ENCODE peak calls at places on chromosomes 1 and 21, in seven cellular contexts. Z is cardiac muscle cell; D is uterus; U is activated naive CD4-positive, alpha-beta T cell; H is GM13977; E is OCI-LY7; R is fibroblast of the conjunctiva. J is an unnamed sample.

GRCh38 chr21:21196087-21196486 is 197.9 kb downstream of the NCAM2 start:
- DNase-seq in Z (peak; percentile 30), D (no peak), U (no peak), H (no peak), E (no peak), R (no peak), J (no peak)

GRCh38 chr1:239155466-239155865 is 230.9 kb upstream of the CHRM3 start:
- DNase-seq in Z (no peak), D (no peak), U (no peak), H (no peak), E (no peak), R (no peak), J (no peak)

GRCh38 chr1:119605686-119606085 is 42.4 kb downstream of the ZNF697 start:
- DNase-seq in Z (no peak), D (no peak), U (no peak), H (no peak), E (no peak), R (no peak), J (no peak)

GRCh38 chr1:37449936-37450335 is 24.4 kb upstream of the ZC3H12A start:
- DNase-seq in Z (no peak), D (no peak), U (no peak), H (no peak), E (peak; percentile 68), R (no peak), J (no peak)

GRCh38 chr1:64952055-64952699 is 14.2 kb downstream of the JAK1 start:
- DNase-seq in Z (no peak), D (no peak), U (no peak), H (no peak), E (no peak), R (no peak), J (no peak)

GRCh38 chr1:230067871-230068814 is 1.1 kb downstream of the GALNT2 start:
- DNase-seq in Z (peak; percentile 36), D (no peak), U (no peak), H (peak; percentile 50), E (peak; percentile 38), R (no peak), J (no peak)

GRCh38 chr1:94974224-94974623 is 47.3 kb upstream of the CNN3 start:
- DNase-seq in Z (peak; percentile 71), D (no peak), U (no peak), H (no peak), E (no peak), R (peak; percentile 28), J (no peak)

GRCh38 chr1:93219443-93219842 is 38.9 kb downstream of the CCDC18 start:
- DNase-seq in Z (no peak), D (no peak), U (no peak), H (peak; percentile 16), E (peak; percentile 13), R (no peak), J (peak; percentile 0)

GRCh38 chr1:30250338-30251022 is 472.9 kb downstream of the MATN1 start:
- DNase-seq in Z (no peak), D (no peak), U (no peak), H (no peak), E (no peak), R (no peak), J (no peak)

GRCh38 chr1:28835237-28835650 is 23.3 kb downstream of the OPRD1 start:
- DNase-seq in Z (no peak), D (no peak), U (no peak), H (no peak), E (no peak), R (no peak), J (no peak)

GRCh38 chr1:31723828-31724359 is 20.1 kb upstream of the COL16A1 start:
- DNase-seq in Z (peak; percentile 84), D (peak; percentile 48), U (no peak), H (peak; percentile 74), E (peak; percentile 69), R (no peak), J (no peak)

GRCh38 chr1:23751050-23751814 is 8.0 kb downstream of the ELOA start:
- DNase-seq in Z (peak; percentile 71), D (no peak), U (no peak), H (peak; percentile 78), E (peak; percentile 76), R (no peak), J (peak; percentile 39)

GRCh38 chr21:37155216-37155615 is 82.2 kb downstream of the TTC3 start:
- DNase-seq in Z (no peak), D (no peak), U (no peak), H (no peak), E (no peak), R (no peak), J (no peak)

GRCh38 chr1:207002731-207003146 is 29.8 kb downstream of the C1orf116 start:
- DNase-seq in Z (peak; percentile 20), D (no peak), U (no peak), H (no peak), E (no peak), R (no peak), J (no peak)

GRCh38 chr1:219577331-219577730 is 35.6 kb downstream of the ZC3H11B start:
- DNase-seq in Z (no peak), D (no peak), U (no peak), H (no peak), E (no peak), R (no peak), J (no peak)

GRCh38 chr1:20372676-20373075 is 82.0 kb downstream of the VWA5B1 start:
- DNase-seq in Z (no peak), D (no peak), U (no peak), H (no peak), E (no peak), R (no peak), J (no peak)

GRCh38 chr1:41665962-41666917 is 181.8 kb upstream of the EDN2 start:
- DNase-seq in Z (no peak), D (no peak), U (no peak), H (no peak), E (no peak), R (no peak), J (no peak)

GRCh38 chr21:37119421-37120218 is 46.6 kb downstream of the TTC3 start:
- DNase-seq in Z (peak; percentile 51), D (no peak), U (no peak), H (no peak), E (no peak), R (no peak), J (no peak)

GRCh38 chr1:207806531-207807394 is 54.9 kb downstream of the CD46 start:
- DNase-seq in Z (no peak), D (no peak), U (no peak), H (no peak), E (no peak), R (no peak), J (no peak)

GRCh38 chr1:154420172-154420571 is 15.0 kb downstream of the IL6R start:
- DNase-seq in Z (peak; percentile 90), D (peak; percentile 95), U (no peak), H (no peak), E (no peak), R (peak; percentile 71), J (no peak)

GRCh38 chr1:162276493-162276892 is 100.2 kb downstream of the SPATA46 start:
- DNase-seq in Z (peak; percentile 68), D (no peak), U (no peak), H (peak; percentile 47), E (peak; percentile 10), R (peak; percentile 20), J (peak; percentile 37)

GRCh38 chr1:24996983-24997893 is 67.2 kb upstream of the RUNX3 start:
- DNase-seq in Z (no peak), D (no peak), U (no peak), H (peak; percentile 69), E (peak; percentile 84), R (no peak), J (no peak)

GRCh38 chr21:32135401-32136363 is 143.2 kb downstream of the MIS18A start:
- DNase-seq in Z (no peak), D (no peak), U (no peak), H (peak; percentile 10), E (no peak), R (peak; percentile 40), J (no peak)

GRCh38 chr21:28758042-28758882 is 234.4 kb downstream of the LTN1 start:
- DNase-seq in Z (no peak), D (no peak), U (no peak), H (no peak), E (no peak), R (no peak), J (no peak)

J was measured in SK-N-DZ.